ENCODE peak calls at places on chromosomes 13 and 19, in ten cellular contexts. One of them, this sample, is unnamed.

GRCh38 chr19:48455908-48456562 is 661 bp downstream of the KCNJ14 start:
- DNase-seq in mucosa of descending colon: no peak
- DNase-seq in hepatic stellate cell: no peak
- DNase-seq in EH: no peak
- DNase-seq in hypothalamus: no peak
- DNase-seq in stimulated activated CD8-positive, alpha-beta memory T cell treated with anti-CD3 and anti-CD28 coated beads, Interleukin-15, amount 100 ng/mL, for 1 hour: no peak
- DNase-seq in heart left ventricle: no peak
- DNase-seq in frontal cortex: no peak
- DNase-seq in psoas muscle: no peak
- DNase-seq in NCI-H2107: no peak
- DNase-seq in this sample: no peak

GRCh38 chr13:106835477-106835876 is 267.5 kb upstream of the ARGLU1 start:
- DNase-seq in EH: no peak
- DNase-seq in heart left ventricle: no peak
- DNase-seq in NCI-H2107: no peak
- DNase-seq in hypothalamus: no peak
- DNase-seq in mucosa of descending colon: no peak
- DNase-seq in stimulated activated CD8-positive, alpha-beta memory T cell treated with anti-CD3 and anti-CD28 coated beads, Interleukin-15, amount 100 ng/mL, for 1 hour: no peak
- DNase-seq in hepatic stellate cell: no peak
- DNase-seq in psoas muscle: no peak
- DNase-seq in frontal cortex: no peak
- DNase-seq in this sample: no peak

GRCh38 chr13:87123987-87124784 is 547.0 kb upstream of the SLITRK5 start:
- DNase-seq in NCI-H2107: no peak
- DNase-seq in heart left ventricle: no peak
- DNase-seq in mucosa of descending colon: no peak
- DNase-seq in EH: peak
- DNase-seq in stimulated activated CD8-positive, alpha-beta memory T cell treated with anti-CD3 and anti-CD28 coated beads, Interleukin-15, amount 100 ng/mL, for 1 hour: no peak
- DNase-seq in hepatic stellate cell: no peak
- DNase-seq in hypothalamus: no peak
- DNase-seq in frontal cortex: no peak
- DNase-seq in psoas muscle: no peak
- DNase-seq in this sample: peak

GRCh38 chr19:13461536-13461935 is 44.7 kb downstream of the CACNA1A start:
- DNase-seq in NCI-H2107: peak
- DNase-seq in mucosa of descending colon: no peak
- DNase-seq in heart left ventricle: no peak
- DNase-seq in psoas muscle: no peak
- DNase-seq in hypothalamus: no peak
- DNase-seq in hepatic stellate cell: no peak
- DNase-seq in frontal cortex: peak
- DNase-seq in EH: no peak
- DNase-seq in stimulated activated CD8-positive, alpha-beta memory T cell treated with anti-CD3 and anti-CD28 coated beads, Interleukin-15, amount 100 ng/mL, for 1 hour: no peak
- DNase-seq in this sample: no peak

GRCh38 chr13:114025432-114026127 is 51.7 kb upstream of the C13orf46 start:
- DNase-seq in NCI-H2107: no peak
- DNase-seq in heart left ventricle: peak
- DNase-seq in mucosa of descending colon: peak
- DNase-seq in EH: peak
- DNase-seq in frontal cortex: peak
- DNase-seq in psoas muscle: no peak
- DNase-seq in stimulated activated CD8-positive, alpha-beta memory T cell treated with anti-CD3 and anti-CD28 coated beads, Interleukin-15, amount 100 ng/mL, for 1 hour: no peak
- DNase-seq in hypothalamus: no peak
- DNase-seq in hepatic stellate cell: peak
- DNase-seq in this sample: no peak

GRCh38 chr13:61768175-61768574 is 352.5 kb upstream of the PCDH20 start:
- DNase-seq in EH: no peak
- DNase-seq in mucosa of descending colon: no peak
- DNase-seq in psoas muscle: no peak
- DNase-seq in NCI-H2107: no peak
- DNase-seq in hepatic stellate cell: no peak
- DNase-seq in frontal cortex: no peak
- DNase-seq in stimulated activated CD8-positive, alpha-beta memory T cell treated with anti-CD3 and anti-CD28 coated beads, Interleukin-15, amount 100 ng/mL, for 1 hour: no peak
- DNase-seq in heart left ventricle: no peak
- DNase-seq in hypothalamus: no peak
- DNase-seq in this sample: no peak

GRCh38 chr13:28585557-28585956 is 73.4 kb upstream of the POMP start:
- DNase-seq in heart left ventricle: no peak
- DNase-seq in NCI-H2107: no peak
- DNase-seq in EH: no peak
- DNase-seq in hypothalamus: no peak
- DNase-seq in psoas muscle: no peak
- DNase-seq in stimulated activated CD8-positive, alpha-beta memory T cell treated with anti-CD3 and anti-CD28 coated beads, Interleukin-15, amount 100 ng/mL, for 1 hour: no peak
- DNase-seq in hepatic stellate cell: no peak
- DNase-seq in frontal cortex: no peak
- DNase-seq in mucosa of descending colon: no peak
- DNase-seq in this sample: no peak

GRCh38 chr19:40416918-40417713 is 3.9 kb upstream of the PRX start:
- DNase-seq in hepatic stellate cell: peak
- DNase-seq in mucosa of descending colon: no peak
- DNase-seq in frontal cortex: no peak
- DNase-seq in NCI-H2107: no peak
- DNase-seq in EH: peak
- DNase-seq in stimulated activated CD8-positive, alpha-beta memory T cell treated with anti-CD3 and anti-CD28 coated beads, Interleukin-15, amount 100 ng/mL, for 1 hour: no peak
- DNase-seq in hypothalamus: no peak
- DNase-seq in heart left ventricle: no peak
- DNase-seq in psoas muscle: peak
- DNase-seq in this sample: peak

GRCh38 chr19:18496167-18496979 is 25.5 kb downstream of the ELL start:
- DNase-seq in mucosa of descending colon: peak
- DNase-seq in hypothalamus: no peak
- DNase-seq in psoas muscle: no peak
- DNase-seq in hepatic stellate cell: peak
- DNase-seq in NCI-H2107: no peak
- DNase-seq in stimulated activated CD8-positive, alpha-beta memory T cell treated with anti-CD3 and anti-CD28 coated beads, Interleukin-15, amount 100 ng/mL, for 1 hour: no peak
- DNase-seq in EH: peak
- DNase-seq in frontal cortex: no peak
- DNase-seq in heart left ventricle: no peak
- DNase-seq in this sample: no peak

GRCh38 chr19:41531438-41532311 is 44.3 kb upstream of the CEACAM21 start:
- DNase-seq in stimulated activated CD8-positive, alpha-beta memory T cell treated with anti-CD3 and anti-CD28 coated beads, Interleukin-15, amount 100 ng/mL, for 1 hour: peak
- DNase-seq in psoas muscle: peak
- DNase-seq in mucosa of descending colon: peak
- DNase-seq in heart left ventricle: peak
- DNase-seq in NCI-H2107: no peak
- DNase-seq in frontal cortex: peak
- DNase-seq in hypothalamus: no peak
- DNase-seq in EH: peak
- DNase-seq in hepatic stellate cell: peak
- DNase-seq in this sample: no peak

GRCh38 chr13:111658150-111659100 is 338.0 kb downstream of the TEX29 start:
- DNase-seq in hypothalamus: peak
- DNase-seq in mucosa of descending colon: no peak
- DNase-seq in stimulated activated CD8-positive, alpha-beta memory T cell treated with anti-CD3 and anti-CD28 coated beads, Interleukin-15, amount 100 ng/mL, for 1 hour: no peak
- DNase-seq in EH: no peak
- DNase-seq in hepatic stellate cell: no peak
- DNase-seq in NCI-H2107: peak
- DNase-seq in heart left ventricle: no peak
- DNase-seq in frontal cortex: peak
- DNase-seq in psoas muscle: no peak
- DNase-seq in this sample: peak

GRCh38 chr19:17915940-17916593 is 16.7 kb upstream of the CCDC124 start:
- DNase-seq in NCI-H2107: no peak
- DNase-seq in stimulated activated CD8-positive, alpha-beta memory T cell treated with anti-CD3 and anti-CD28 coated beads, Interleukin-15, amount 100 ng/mL, for 1 hour: no peak
- DNase-seq in frontal cortex: no peak
- DNase-seq in hepatic stellate cell: no peak
- DNase-seq in EH: no peak
- DNase-seq in heart left ventricle: no peak
- DNase-seq in psoas muscle: no peak
- DNase-seq in mucosa of descending colon: no peak
- DNase-seq in hypothalamus: no peak
- DNase-seq in this sample: no peak

GRCh38 chr13:41588899-41589298 is 131.5 kb downstream of the RGCC start:
- DNase-seq in frontal cortex: no peak
- DNase-seq in heart left ventricle: no peak
- DNase-seq in EH: peak
- DNase-seq in hepatic stellate cell: peak
- DNase-seq in NCI-H2107: no peak
- DNase-seq in hypothalamus: no peak
- DNase-seq in psoas muscle: no peak
- DNase-seq in stimulated activated CD8-positive, alpha-beta memory T cell treated with anti-CD3 and anti-CD28 coated beads, Interleukin-15, amount 100 ng/mL, for 1 hour: no peak
- DNase-seq in mucosa of descending colon: no peak
- DNase-seq in this sample: peak

GRCh38 chr13:114067886-114068722 is 64.3 kb downstream of the RASA3 start:
- DNase-seq in heart left ventricle: peak
- DNase-seq in EH: no peak
- DNase-seq in frontal cortex: no peak
- DNase-seq in mucosa of descending colon: peak
- DNase-seq in NCI-H2107: no peak
- DNase-seq in hypothalamus: no peak
- DNase-seq in psoas muscle: peak
- DNase-seq in stimulated activated CD8-positive, alpha-beta memory T cell treated with anti-CD3 and anti-CD28 coated beads, Interleukin-15, amount 100 ng/mL, for 1 hour: no peak
- DNase-seq in hepatic stellate cell: no peak
- DNase-seq in this sample: no peak

GRCh38 chr13:98823442-98823841 is 71.0 kb upstream of the SLC15A1 start:
- DNase-seq in EH: no peak
- DNase-seq in heart left ventricle: no peak
- DNase-seq in hepatic stellate cell: no peak
- DNase-seq in frontal cortex: no peak
- DNase-seq in NCI-H2107: no peak
- DNase-seq in hypothalamus: no peak
- DNase-seq in stimulated activated CD8-positive, alpha-beta memory T cell treated with anti-CD3 and anti-CD28 coated beads, Interleukin-15, amount 100 ng/mL, for 1 hour: no peak
- DNase-seq in mucosa of descending colon: no peak
- DNase-seq in psoas muscle: no peak
- DNase-seq in this sample: no peak

This sample was measured in SJSA1.